ENCODE peak calls at places on chromosomes 7 and 10, in eight cellular contexts. J is mammary epithelial cell; R is tibial nerve; M is astrocyte; H is CD8-positive, alpha-beta T cell; Q is heart right ventricle; E is gastrocnemius medialis; P is effector memory CD4-positive, alpha-beta T cell. A is an unnamed sample. For H3K4me1, the result is how much of the 10 kb centered on the place peaks cover.

GRCh38 chr7:95396136-95397032 is at the start of gene PON3:
- DNase-seq in P (no peak), R (no peak), Q (peak), H (no peak), E (no peak), J (no peak), M (no peak), A (no peak)

GRCh38 chr10:67836491-67836890 is 1.5 kb downstream of the DNAJC12 start:
- DNase-seq in J (no peak), Q (no peak), E (no peak), P (no peak), R (no peak), M (no peak), H (no peak), A (no peak)

GRCh38 chr7:76262683-76263402 is 39.6 kb upstream of the HSPB1 start:
- DNase-seq in Q (peak), H (no peak), M (peak), R (no peak), P (no peak), J (peak), E (no peak), A (no peak)

GRCh38 chr10:77844713-77845454 is 81.7 kb downstream of the DLG5 start:
- DNase-seq in R (no peak), J (peak), E (no peak), H (no peak), M (peak), P (no peak), Q (no peak), A (no peak)

GRCh38 chr7:157597562-157597961 is 260.8 kb downstream of the DNAJB6 start:
- DNase-seq in M (no peak), J (no peak), H (no peak), P (no peak), Q (no peak), R (no peak), E (no peak), A (no peak)

GRCh38 chr7:137390076-137390475 is 46.5 kb upstream of the PTN start:
- DNase-seq in H (no peak), R (no peak), P (no peak), J (no peak), E (no peak), M (no peak), Q (no peak), A (no peak)

GRCh38 chr10:62560207-62560819 is 186.1 kb downstream of the ZNF365 start:
- DNase-seq in J (peak), M (peak), R (no peak), E (peak), Q (no peak), H (no peak), P (no peak), A (no peak)

GRCh38 chr7:64602518-64602917 is 39.6 kb upstream of the ZNF680 start:
- DNase-seq in P (no peak), E (no peak), Q (no peak), H (no peak), J (no peak), M (peak), R (no peak), A (no peak)

GRCh38 chr7:111138196-111138569 is 47.3 kb downstream of the LRRN3 start:
- DNase-seq in R (no peak), E (no peak), P (peak), M (peak), H (peak), Q (peak), J (peak), A (peak)

GRCh38 chr7:158018061-158018796 is 569.4 kb downstream of the PTPRN2 start:
- DNase-seq in P (no peak), M (no peak), H (no peak), R (no peak), Q (no peak), J (no peak), E (no peak), A (peak)

GRCh38 chr10:45581497-45582385 is 90.8 kb downstream of the ZFAND4 start:
- DNase-seq in P (no peak), M (peak), R (no peak), J (no peak), E (no peak), Q (no peak), H (no peak), A (no peak)

GRCh38 chr7:28179081-28180030 is 1.2 kb downstream of the JAZF1 start:
- DNase-seq in R (peak), E (peak), P (peak), H (peak), J (peak), M (no peak), Q (peak), A (peak)

GRCh38 chr10:29067161-29067560 is 221.7 kb upstream of the LYZL1 start:
- DNase-seq in H (no peak), J (peak), M (peak), P (no peak), Q (no peak), R (no peak), E (no peak), A (no peak)

GRCh38 chr7:24724451-24725190 is 32.6 kb downstream of the GSDME start:
- DNase-seq in H (no peak), M (no peak), P (no peak), Q (no peak), J (no peak), R (no peak), E (no peak), A (no peak)

GRCh38 chr10:106540606-106541005 is 623.9 kb downstream of the SORCS1 start:
- DNase-seq in M (peak), P (no peak), Q (no peak), E (no peak), R (no peak), J (peak), H (no peak), A (no peak)

GRCh38 chr10:80137031-80137712 is 4.6 kb downstream of the PLAC9 start:
- DNase-seq in P (no peak), R (peak), M (no peak), H (no peak), Q (peak), E (no peak), J (no peak), A (no peak)

GRCh38 chr10:95820363-95820762 is 64.4 kb downstream of the ENTPD1 start:
- DNase-seq in E (no peak), Q (no peak), H (no peak), R (no peak), J (no peak), P (no peak), M (no peak), A (no peak)

GRCh38 chr10:35884657-35885071 is 242.6 kb upstream of the FZD8 start:
- DNase-seq in M (no peak), Q (no peak), H (no peak), R (no peak), E (no peak), P (no peak), J (no peak), A (no peak)

GRCh38 chr10:124697443-124697836 is 46.7 kb downstream of the FAM53B start:
- DNase-seq in P (no peak), R (no peak), M (no peak), J (no peak), Q (no peak), H (no peak), E (no peak), A (no peak)
- H3K27ac ChIP-seq in P (peak), R (peak), M (no peak), J (no peak), Q (peak), H (peak), E (peak), A (no peak)

DNA sequence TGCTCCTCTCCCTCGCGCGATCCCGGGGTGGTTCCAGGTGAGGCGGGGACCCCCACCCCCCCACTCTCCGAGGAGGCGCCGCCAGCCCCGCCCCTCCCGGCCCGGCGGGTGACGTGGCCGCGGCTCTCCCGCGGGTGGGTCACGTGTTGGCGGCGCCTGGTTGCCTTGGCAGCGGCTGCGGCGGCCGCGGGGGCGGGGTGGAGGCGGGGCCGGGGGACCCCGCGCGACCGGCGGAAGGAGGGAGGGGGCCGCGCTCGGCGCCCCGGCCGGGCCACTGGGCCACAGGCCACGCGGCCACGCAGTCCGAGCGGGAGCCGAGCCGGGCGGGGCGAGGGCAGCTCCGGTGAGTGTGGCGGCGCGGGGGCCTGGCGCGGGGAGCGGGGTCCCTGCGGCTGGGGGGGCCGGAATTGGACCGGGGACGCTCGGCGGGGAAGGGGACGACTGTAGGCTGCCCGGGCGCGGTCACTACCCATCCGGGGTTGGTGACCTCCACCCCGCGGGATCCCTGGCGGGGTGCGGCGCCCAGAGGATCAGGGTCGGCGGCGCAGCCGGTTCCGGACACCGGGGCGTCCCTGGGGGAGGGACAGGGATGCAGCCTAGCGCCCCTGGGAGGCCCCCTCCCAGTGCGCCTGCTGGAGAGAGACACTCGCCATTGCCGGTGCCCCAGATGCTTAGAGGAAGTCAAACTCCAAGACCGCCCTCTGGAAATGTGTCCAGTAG is at the start of gene ORAI2:
- DNase-seq in J (peak), R (peak), M (peak), H (peak), E (peak), P (peak), Q (peak), A (peak)
- H3K4me1 ChIP-seq in J (under half), R (under half), M (under half), H (half or more), E (under half), P (half or more), Q (under half), A (under half)

GRCh38 chr7:30894009-30894408 is 17.6 kb upstream of the AQP1 start:
- DNase-seq in H (no peak), J (no peak), P (no peak), Q (no peak), E (no peak), M (no peak), R (no peak), A (no peak)

GRCh38 chr7:30896783-30897617 is 14.7 kb upstream of the AQP1 start:
- DNase-seq in M (no peak), J (no peak), E (no peak), P (no peak), H (no peak), Q (no peak), R (no peak), A (no peak)

GRCh38 chr7:30893357-30893756 is 18.3 kb upstream of the AQP1 start:
- DNase-seq in E (no peak), P (no peak), Q (peak), M (peak), R (peak), J (no peak), H (no peak), A (peak)

GRCh38 chr7:30896041-30896440 is 15.6 kb upstream of the AQP1 start:
- DNase-seq in R (no peak), E (no peak), H (no peak), Q (no peak), M (no peak), P (no peak), J (no peak), A (no peak)

DNA sequence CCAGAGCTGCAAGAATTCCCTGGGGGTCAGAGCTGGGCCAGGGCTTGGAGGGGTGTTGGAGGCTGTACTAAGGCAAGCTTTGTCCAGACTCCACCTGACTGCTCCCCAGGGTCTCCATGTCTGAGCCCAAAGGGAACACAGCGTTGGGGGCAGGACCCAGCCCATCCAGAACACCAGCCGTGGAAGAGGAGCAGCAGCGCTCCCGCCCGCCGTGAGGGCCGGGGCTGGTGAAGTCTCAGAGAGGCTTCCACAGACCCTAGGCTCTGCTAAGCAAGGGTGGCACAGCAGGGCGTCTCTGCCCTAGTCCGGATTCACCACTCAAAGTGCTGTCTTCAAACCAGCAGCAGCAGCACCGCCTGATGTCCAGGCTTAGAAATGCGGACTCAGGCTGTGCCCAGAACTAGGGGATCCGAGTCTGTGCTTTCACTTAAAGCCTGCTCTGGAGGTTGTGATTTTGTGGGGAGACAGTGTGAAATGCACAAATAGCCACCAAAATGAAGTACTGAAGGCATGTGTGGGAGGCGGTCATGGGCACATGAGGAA is 16.7 kb upstream of the AQP1 start:
- DNase-seq in J (no peak), Q (no peak), R (no peak), H (no peak), P (no peak), E (no peak), M (no peak), A (no peak)
- H3K27ac ChIP-seq in J (no peak), Q (no peak), R (peak), H (no peak), P (no peak), E (peak), M (no peak), A (peak)

GRCh38 chr7:833601-834258 is 1.5 kb downstream of the SUN1 start:
- DNase-seq in M (no peak), H (no peak), R (no peak), J (no peak), E (no peak), P (no peak), Q (no peak), A (no peak)
- H3K4me1 ChIP-seq in M (under half), H (under half), R (under half), J (half or more), E (half or more), P (under half), Q (half or more), A (half or more)